ENCODE peak calls at places on chromosome X, in nine cellular contexts. D is psoas muscle; V is transverse colon; M is CD8-positive, alpha-beta memory T cell; Z is activated naive CD4-positive, alpha-beta T cell treated with Interleukin-2 at 50 U/mL for 16 hours; H is cardiac septum; W is NCI-H1092 treated with DMSO at 0.1 percent for 48 hours; N is H7; B is HCEC 1CT. I is an unnamed sample.

GRCh38 chrX:53048169-53049126 is at the start of gene GPR173:
- DNase-seq in D (peak), V (peak), M (no peak), Z (no peak), H (no peak), W (peak), N (peak), B (peak), I (no peak)

GRCh38 chrX:16148896-16149295 is 18.4 kb upstream of the MAGEB17 start:
- DNase-seq in D (no peak), V (no peak), M (no peak), Z (no peak), H (no peak), W (no peak), N (no peak), B (no peak), I (no peak)

GRCh38 chrX:72028701-72029470 is 102.8 kb downstream of the RTL5 start:
- DNase-seq in D (no peak), V (no peak), M (no peak), Z (no peak), H (no peak), W (no peak), N (no peak), B (no peak), I (no peak)

GRCh38 chrX:56978172-56978571 is 17.2 kb downstream of the SPIN3 start:
- DNase-seq in D (no peak), V (peak), M (peak), Z (peak), H (no peak), W (peak), N (peak), B (peak), I (peak)

GRCh38 chrX:131895002-131895401 is 128.1 kb upstream of the STK26 start:
- DNase-seq in D (no peak), V (no peak), M (no peak), Z (no peak), H (no peak), W (no peak), N (no peak), B (peak), I (no peak)

GRCh38 chrX:21932277-21932996 is 8.1 kb upstream of the SMS start:
- DNase-seq in D (peak), V (no peak), M (no peak), Z (no peak), H (no peak), W (no peak), N (no peak), B (peak), I (no peak)

GRCh38 chrX:14015941-14016340 is 13.8 kb downstream of the GEMIN8 start:
- DNase-seq in D (no peak), V (no peak), M (no peak), Z (no peak), H (no peak), W (no peak), N (no peak), B (no peak), I (no peak)

GRCh38 chrX:15820106-15821073 is 30.1 kb downstream of the ZRSR2 start:
- DNase-seq in D (no peak), V (no peak), M (no peak), Z (no peak), H (no peak), W (no peak), N (no peak), B (no peak), I (no peak)

GRCh38 chrX:153209347-153209746 is 30.3 kb downstream of the MAGEA1 start:
- DNase-seq in D (no peak), V (no peak), M (no peak), Z (no peak), H (no peak), W (no peak), N (no peak), B (peak), I (no peak)